ENCODE peak calls at places on chromosomes 16 and 17, in ten cellular contexts. Q, M, P, V, C, A, R, L, F and K are unnamed samples.

GRCh38 chr16:71923941-71924690 is 28.8 kb downstream of the IST1 start:
- DNase-seq in C (no peak), V (no peak), P (no peak), M (peak; percentile 41), A (no peak), Q (no peak), L (no peak), R (no peak), F (no peak), K (no peak)

GRCh38 chr16:83588070-83588469 is 219.7 kb upstream of the HSBP1 start:
- DNase-seq in A (no peak), R (no peak), V (no peak), C (no peak), F (no peak), Q (no peak), M (no peak), L (no peak), P (no peak), K (no peak)

GRCh38 chr17:64073771-64074703 is 53.6 kb upstream of the ICAM2 start:
- DNase-seq in A (no peak), Q (no peak), V (no peak), M (no peak), C (no peak), F (no peak), R (no peak), P (no peak), L (no peak), K (no peak)

GRCh38 chr17:82332669-82333278 is 792 bp downstream of the SECTM1 start:
- DNase-seq in L (no peak), F (peak; percentile 61), P (peak; percentile 53), Q (no peak), V (no peak), R (peak; percentile 36), C (peak; percentile 53), A (no peak), M (peak; percentile 61), K (peak; percentile 53)

GRCh38 chr16:69243479-69243878 is 56.5 kb downstream of the SNTB2 start:
- DNase-seq in F (no peak), P (no peak), M (peak; percentile 55), L (no peak), V (no peak), Q (peak; percentile 31), A (no peak), R (no peak), C (no peak), K (no peak)

GRCh38 chr16:58261263-58261662 is 33.6 kb downstream of the PRSS54 start:
- DNase-seq in C (no peak), R (no peak), F (no peak), L (no peak), V (no peak), M (no peak), P (no peak), Q (no peak), A (no peak), K (no peak)

GRCh38 chr17:74055508-74056160 is 147.8 kb upstream of the RPL38 start:
- DNase-seq in R (no peak), P (no peak), Q (no peak), A (no peak), M (no peak), F (no peak), L (no peak), V (no peak), C (no peak), K (no peak)

GRCh38 chr17:3738562-3739295 is 15.0 kb downstream of the HASPIN start:
- DNase-seq in P (peak; percentile 42), F (peak; percentile 71), Q (no peak), A (no peak), C (no peak), V (no peak), L (no peak), R (no peak), M (no peak), K (peak; percentile 66)

GRCh38 chr16:2664522-2665096 is 17.7 kb upstream of the KCTD5 start:
- DNase-seq in R (no peak), M (no peak), F (no peak), L (no peak), C (no peak), A (no peak), Q (no peak), P (no peak), V (no peak), K (no peak)

DNA sequence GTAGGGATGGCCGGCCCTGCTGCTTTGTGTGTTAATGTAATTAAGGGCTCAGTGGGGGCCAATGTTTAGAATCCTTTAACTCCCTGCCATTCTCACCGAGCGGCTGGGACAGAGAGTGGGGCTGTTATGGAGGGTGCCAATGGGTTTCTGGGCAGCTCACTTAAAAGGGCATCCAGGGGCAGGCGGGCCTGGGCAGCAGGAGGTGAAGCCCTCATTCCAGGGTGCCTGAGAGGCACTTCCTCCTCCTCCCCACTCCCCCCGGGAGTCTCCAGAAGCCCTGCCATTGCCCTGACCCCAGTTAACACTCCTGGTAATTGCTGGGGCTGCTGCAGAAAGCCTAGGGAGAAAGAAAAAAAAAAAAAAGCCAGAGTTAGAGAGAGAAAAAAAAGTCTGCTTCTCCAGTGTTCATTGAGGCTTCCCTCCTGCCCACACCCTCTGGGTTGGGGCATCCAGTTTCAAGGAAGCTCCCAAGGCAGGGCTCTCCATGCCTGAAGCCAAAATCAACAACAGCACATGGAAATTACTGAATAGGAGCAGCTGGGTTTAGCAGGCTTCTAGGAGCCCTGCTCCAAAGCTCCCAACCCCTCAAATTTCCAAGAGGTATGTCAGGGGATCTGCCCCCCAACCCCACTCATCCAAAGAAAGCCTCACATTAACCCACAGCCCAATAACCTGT is 28.0 kb downstream of the CUEDC1 start:
- DNase-seq in L (peak; percentile 47), F (no peak), M (peak; percentile 78), R (no peak), C (peak; percentile 67), A (no peak), P (peak; percentile 39), Q (peak; percentile 92), V (peak; percentile 53), K (no peak)
- H3K4me3 ChIP-seq in L (no peak overlapping the region), F (no peak overlapping the region), M (no peak overlapping the region), R (no peak overlapping the region), C (no peak overlapping the region), A (no peak overlapping the region), P (no peak overlapping the region), Q (no peak overlapping the region), V (no peak overlapping the region), K (no peak overlapping the region)

GRCh38 chr17:13350466-13350865 is 251.3 kb downstream of the HS3ST3A1 start:
- DNase-seq in P (no peak), R (no peak), C (no peak), V (no peak), Q (no peak), A (no peak), M (no peak), F (no peak), L (no peak), K (no peak)

GRCh38 chr17:13346592-13346991 is 255.1 kb downstream of the HS3ST3A1 start:
- DNase-seq in L (no peak), C (no peak), A (no peak), M (no peak), P (no peak), Q (no peak), R (no peak), V (no peak), F (no peak), K (no peak)

GRCh38 chr17:13346081-13346533 is 255.6 kb downstream of the HS3ST3A1 start:
- DNase-seq in V (peak; percentile 66), L (peak; percentile 90), P (no peak), M (peak; percentile 99), R (no peak), A (no peak), F (no peak), Q (no peak), C (no peak), K (no peak)

GRCh38 chr17:13351046-13351445 is 250.7 kb downstream of the HS3ST3A1 start:
- DNase-seq in Q (no peak), A (no peak), P (no peak), L (peak; percentile 29), C (no peak), M (peak; percentile 88), F (no peak), V (peak; percentile 47), R (no peak), K (no peak)

DNA sequence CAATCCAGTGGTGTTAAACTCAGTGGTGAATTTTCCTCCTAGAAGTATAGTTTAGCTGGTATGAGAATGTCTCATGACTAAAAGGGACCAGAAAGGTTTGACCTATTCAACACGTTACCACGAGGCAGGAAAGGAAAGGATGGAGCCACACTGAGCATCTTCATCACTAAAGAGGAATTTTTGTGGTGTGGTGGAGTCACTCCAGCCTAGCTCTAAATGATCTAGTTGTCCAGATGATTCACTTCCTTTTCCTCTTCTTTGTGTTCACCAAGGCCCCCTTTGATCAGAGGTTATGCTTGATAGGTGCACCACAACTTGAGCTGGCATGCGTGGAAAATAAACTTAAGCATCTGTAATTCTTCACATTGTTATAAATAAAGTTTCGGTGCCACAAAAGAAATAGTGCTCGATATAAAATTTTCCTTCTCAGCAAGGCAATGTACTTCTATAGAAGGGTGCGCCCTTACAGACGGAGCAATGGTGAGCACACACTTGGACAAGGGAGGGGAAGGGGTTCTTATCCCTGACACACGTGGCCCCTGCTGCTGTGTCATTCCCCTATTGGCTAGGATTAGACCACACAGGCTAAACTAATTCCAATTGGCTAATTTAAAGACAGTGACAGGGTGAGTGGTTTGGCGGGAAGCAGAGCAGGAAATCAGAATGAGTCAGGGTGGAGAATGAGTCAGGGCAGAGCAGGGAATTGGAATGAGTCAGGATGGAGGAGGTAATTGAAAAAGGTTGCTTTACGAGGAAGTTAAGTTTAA is 254.6 kb downstream of the HS3ST3A1 start:
- DNase-seq in P (no peak), F (no peak), L (peak; percentile 80), A (no peak), V (peak; percentile 82), C (no peak), M (peak; percentile 99), R (no peak), Q (peak; percentile 54), K (no peak)
- H3K4me3 ChIP-seq in P (no peak overlapping the region), F (no peak overlapping the region), L (no peak overlapping the region), A (no peak overlapping the region), V (no peak overlapping the region), C (no peak overlapping the region), M (no peak overlapping the region), R (no peak overlapping the region), Q (no peak overlapping the region), K (no peak overlapping the region)

DNA sequence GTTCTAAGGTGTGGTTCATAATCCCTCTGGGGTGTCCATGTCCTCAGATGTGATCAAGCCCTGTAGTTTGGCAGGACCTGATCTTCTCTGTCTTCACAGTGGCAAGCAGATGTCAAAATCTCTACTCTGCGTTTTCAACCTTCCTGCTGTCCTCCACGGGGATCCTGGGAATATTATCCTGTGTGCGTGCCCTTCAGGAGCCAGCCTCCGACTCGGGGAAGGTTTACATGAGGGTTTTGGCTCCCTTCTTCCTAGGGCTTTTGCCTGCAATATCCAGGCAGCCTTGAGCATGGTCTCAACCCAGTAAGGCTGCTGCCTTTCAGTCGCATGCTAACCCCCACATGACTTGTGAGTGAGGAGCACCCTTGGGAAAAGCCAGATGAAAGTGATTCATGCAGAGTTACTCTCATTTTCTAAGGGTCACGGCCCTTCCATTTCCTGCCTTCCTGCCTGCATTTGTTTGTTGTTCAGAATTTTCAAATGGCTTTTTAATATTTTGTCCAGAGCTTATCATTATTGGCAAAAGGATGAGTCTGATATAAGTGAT is 202.2 kb upstream of the CHMP6 start:
- DNase-seq in V (peak; percentile 65), R (no peak), L (peak; percentile 66), P (peak; percentile 33), A (no peak), F (no peak), Q (peak; percentile 72), C (no peak), M (peak; percentile 98), K (no peak)
- H3K4me3 ChIP-seq in V (no peak overlapping the region), R (no peak overlapping the region), L (no peak overlapping the region), P (no peak overlapping the region), A (peak overlapping the region; percentile 16), F (no peak overlapping the region), Q (no peak overlapping the region), C (no peak overlapping the region), M (no peak overlapping the region), K (no peak overlapping the region)

GRCh38 chr16:56715128-56715527 is 14.8 kb upstream of the NUP93 start:
- DNase-seq in P (no peak), C (no peak), F (no peak), A (no peak), Q (peak; percentile 97), R (no peak), V (no peak), L (no peak), M (no peak), K (no peak)
- H3K4me3 ChIP-seq in P (no peak overlapping the region), C (no peak overlapping the region), F (no peak overlapping the region), A (no peak overlapping the region), Q (no peak overlapping the region), R (no peak overlapping the region), V (no peak overlapping the region), L (no peak overlapping the region), M (no peak overlapping the region), K (no peak overlapping the region)